ENCODE peak calls at places on chromosome 13, in five cellular contexts. One of them, this sample, is unnamed.
A peak's percentile ranks its signal among the peaks of the same experiment; 100 is the strongest.

GRCh38 chr13:111955412-111955769 is 111.6 kb upstream of the SOX1 start:
- DNase-seq in activated T-cell treated with anti-CD3 and anti-CD28 coated beads, Interleukin-2, amount 50 U/mL, for 48 hours: no peak
- DNase-seq in T follicular helper cell: no peak
- DNase-seq in RPMI7951: no peak
- DNase-seq in tibial artery: no peak
- DNase-seq in this sample: no peak

GRCh38 chr13:40116008-40116407 is 460.5 kb downstream of the COG6 start:
- DNase-seq in activated T-cell treated with anti-CD3 and anti-CD28 coated beads, Interleukin-2, amount 50 U/mL, for 48 hours: no peak
- DNase-seq in T follicular helper cell: no peak
- DNase-seq in RPMI7951: peak; percentile 80
- DNase-seq in tibial artery: no peak
- DNase-seq in this sample: peak; percentile 20

GRCh38 chr13:94382960-94383359 is 96.5 kb downstream of the DCT start:
- DNase-seq in activated T-cell treated with anti-CD3 and anti-CD28 coated beads, Interleukin-2, amount 50 U/mL, for 48 hours: no peak
- DNase-seq in T follicular helper cell: no peak
- DNase-seq in RPMI7951: no peak
- DNase-seq in tibial artery: no peak
- DNase-seq in this sample: no peak

GRCh38 chr13:80504453-80504852 is 163.5 kb upstream of the SPRY2 start:
- DNase-seq in activated T-cell treated with anti-CD3 and anti-CD28 coated beads, Interleukin-2, amount 50 U/mL, for 48 hours: no peak
- DNase-seq in T follicular helper cell: no peak
- DNase-seq in RPMI7951: no peak
- DNase-seq in tibial artery: no peak
- DNase-seq in this sample: no peak

GRCh38 chr13:113941571-113942191 is 32.2 kb downstream of the C13orf46 start:
- DNase-seq in activated T-cell treated with anti-CD3 and anti-CD28 coated beads, Interleukin-2, amount 50 U/mL, for 48 hours: no peak
- DNase-seq in T follicular helper cell: no peak
- DNase-seq in RPMI7951: peak; percentile 77
- DNase-seq in tibial artery: peak; percentile 60
- DNase-seq in this sample: no peak

GRCh38 chr13:46552888-46553520 is at the start of gene LRCH1:
- DNase-seq in activated T-cell treated with anti-CD3 and anti-CD28 coated beads, Interleukin-2, amount 50 U/mL, for 48 hours: peak; percentile 85
- DNase-seq in T follicular helper cell: peak; percentile 79
- DNase-seq in RPMI7951: peak; percentile 89
- DNase-seq in tibial artery: peak; percentile 94
- DNase-seq in this sample: peak; percentile 94

GRCh38 chr13:80339841-80340642 is 884 bp downstream of the SPRY2 start:
- DNase-seq in activated T-cell treated with anti-CD3 and anti-CD28 coated beads, Interleukin-2, amount 50 U/mL, for 48 hours: peak; percentile 37
- DNase-seq in T follicular helper cell: no peak
- DNase-seq in RPMI7951: peak; percentile 66
- DNase-seq in tibial artery: peak; percentile 76
- DNase-seq in this sample: peak; percentile 21

GRCh38 chr13:39618546-39618945 is 15.6 kb upstream of the LHFPL6 start:
- DNase-seq in activated T-cell treated with anti-CD3 and anti-CD28 coated beads, Interleukin-2, amount 50 U/mL, for 48 hours: no peak
- DNase-seq in T follicular helper cell: no peak
- DNase-seq in RPMI7951: no peak
- DNase-seq in tibial artery: no peak
- DNase-seq in this sample: no peak

GRCh38 chr13:76936736-76937135 is 11.6 kb upstream of the ACOD1 start:
- DNase-seq in activated T-cell treated with anti-CD3 and anti-CD28 coated beads, Interleukin-2, amount 50 U/mL, for 48 hours: no peak
- DNase-seq in T follicular helper cell: no peak
- DNase-seq in RPMI7951: no peak
- DNase-seq in tibial artery: no peak
- DNase-seq in this sample: no peak

GRCh38 chr13:105787518-105788085 is 747.9 kb downstream of the EFNB2 start:
- DNase-seq in activated T-cell treated with anti-CD3 and anti-CD28 coated beads, Interleukin-2, amount 50 U/mL, for 48 hours: no peak
- DNase-seq in T follicular helper cell: no peak
- DNase-seq in RPMI7951: no peak
- DNase-seq in tibial artery: no peak
- DNase-seq in this sample: no peak

GRCh38 chr13:44451651-44452050 is 78.0 kb downstream of the SERP2 start:
- DNase-seq in activated T-cell treated with anti-CD3 and anti-CD28 coated beads, Interleukin-2, amount 50 U/mL, for 48 hours: no peak
- DNase-seq in T follicular helper cell: no peak
- DNase-seq in RPMI7951: no peak
- DNase-seq in tibial artery: no peak
- DNase-seq in this sample: no peak

GRCh38 chr13:42272115-42272756 is at the start of gene AKAP11:
- DNase-seq in activated T-cell treated with anti-CD3 and anti-CD28 coated beads, Interleukin-2, amount 50 U/mL, for 48 hours: peak; percentile 70
- DNase-seq in T follicular helper cell: peak; percentile 24
- DNase-seq in RPMI7951: peak; percentile 47
- DNase-seq in tibial artery: no peak
- DNase-seq in this sample: peak; percentile 36

GRCh38 chr13:25463496-25463895 is 91.7 kb downstream of the ATP8A2 start:
- DNase-seq in activated T-cell treated with anti-CD3 and anti-CD28 coated beads, Interleukin-2, amount 50 U/mL, for 48 hours: no peak
- DNase-seq in T follicular helper cell: no peak
- DNase-seq in RPMI7951: no peak
- DNase-seq in tibial artery: no peak
- DNase-seq in this sample: no peak

GRCh38 chr13:27276188-27276587 is 5.6 kb downstream of the RASL11A start:
- DNase-seq in activated T-cell treated with anti-CD3 and anti-CD28 coated beads, Interleukin-2, amount 50 U/mL, for 48 hours: no peak
- DNase-seq in T follicular helper cell: no peak
- DNase-seq in RPMI7951: no peak
- DNase-seq in tibial artery: no peak
- DNase-seq in this sample: peak; percentile 49

GRCh38 chr13:52405369-52405766 is 604 bp downstream of the THSD1 start:
- DNase-seq in activated T-cell treated with anti-CD3 and anti-CD28 coated beads, Interleukin-2, amount 50 U/mL, for 48 hours: no peak
- DNase-seq in T follicular helper cell: no peak
- DNase-seq in RPMI7951: no peak
- DNase-seq in tibial artery: no peak
- DNase-seq in this sample: no peak

GRCh38 chr13:45737571-45738002 is 35.5 kb downstream of the CBY2 start:
- DNase-seq in activated T-cell treated with anti-CD3 and anti-CD28 coated beads, Interleukin-2, amount 50 U/mL, for 48 hours: peak; percentile 39
- DNase-seq in T follicular helper cell: no peak
- DNase-seq in RPMI7951: no peak
- DNase-seq in tibial artery: no peak
- DNase-seq in this sample: no peak

GRCh38 chr13:63463782-63464610 is 2048.3 kb upstream of the PCDH20 start:
- DNase-seq in activated T-cell treated with anti-CD3 and anti-CD28 coated beads, Interleukin-2, amount 50 U/mL, for 48 hours: no peak
- DNase-seq in T follicular helper cell: no peak
- DNase-seq in RPMI7951: no peak
- DNase-seq in tibial artery: no peak
- DNase-seq in this sample: no peak

GRCh38 chr13:41384749-41385503 is 72.4 kb upstream of the RGCC start:
- DNase-seq in activated T-cell treated with anti-CD3 and anti-CD28 coated beads, Interleukin-2, amount 50 U/mL, for 48 hours: no peak
- DNase-seq in T follicular helper cell: no peak
- DNase-seq in RPMI7951: no peak
- DNase-seq in tibial artery: no peak
- DNase-seq in this sample: peak; percentile 40

GRCh38 chr13:113854238-113855011 is 9.5 kb downstream of the GAS6 start:
- DNase-seq in activated T-cell treated with anti-CD3 and anti-CD28 coated beads, Interleukin-2, amount 50 U/mL, for 48 hours: peak; percentile 26
- DNase-seq in T follicular helper cell: no peak
- DNase-seq in RPMI7951: peak; percentile 89
- DNase-seq in tibial artery: peak; percentile 82
- DNase-seq in this sample: peak; percentile 75

GRCh38 chr13:39684531-39685137 is 29.2 kb downstream of the COG6 start:
- DNase-seq in activated T-cell treated with anti-CD3 and anti-CD28 coated beads, Interleukin-2, amount 50 U/mL, for 48 hours: no peak
- DNase-seq in T follicular helper cell: no peak
- DNase-seq in RPMI7951: peak; percentile 44
- DNase-seq in tibial artery: no peak
- DNase-seq in this sample: peak; percentile 28

GRCh38 chr13:22112956-22113750 is 442.3 kb downstream of the FGF9 start:
- DNase-seq in activated T-cell treated with anti-CD3 and anti-CD28 coated beads, Interleukin-2, amount 50 U/mL, for 48 hours: no peak
- DNase-seq in T follicular helper cell: no peak
- DNase-seq in RPMI7951: no peak
- DNase-seq in tibial artery: no peak
- DNase-seq in this sample: no peak

GRCh38 chr13:20825476-20825875 is 51.7 kb upstream of the EEF1AKMT1 start:
- DNase-seq in activated T-cell treated with anti-CD3 and anti-CD28 coated beads, Interleukin-2, amount 50 U/mL, for 48 hours: no peak
- DNase-seq in T follicular helper cell: no peak
- DNase-seq in RPMI7951: peak; percentile 14
- DNase-seq in tibial artery: no peak
- DNase-seq in this sample: no peak

GRCh38 chr13:41049480-41049879 is 11.8 kb upstream of the WBP4 start:
- DNase-seq in activated T-cell treated with anti-CD3 and anti-CD28 coated beads, Interleukin-2, amount 50 U/mL, for 48 hours: no peak
- DNase-seq in T follicular helper cell: no peak
- DNase-seq in RPMI7951: no peak
- DNase-seq in tibial artery: no peak
- DNase-seq in this sample: no peak

GRCh38 chr13:29858667-29859066 is 8.2 kb upstream of the UBL3 start:
- DNase-seq in activated T-cell treated with anti-CD3 and anti-CD28 coated beads, Interleukin-2, amount 50 U/mL, for 48 hours: no peak
- DNase-seq in T follicular helper cell: no peak
- DNase-seq in RPMI7951: no peak
- DNase-seq in tibial artery: no peak
- DNase-seq in this sample: peak; percentile 37

GRCh38 chr13:111269508-111269907 is 50.9 kb upstream of the TEX29 start:
- DNase-seq in activated T-cell treated with anti-CD3 and anti-CD28 coated beads, Interleukin-2, amount 50 U/mL, for 48 hours: no peak
- DNase-seq in T follicular helper cell: no peak
- DNase-seq in RPMI7951: no peak
- DNase-seq in tibial artery: no peak
- DNase-seq in this sample: no peak

GRCh38 chr13:114078501-114079451 is 53.6 kb downstream of the RASA3 start:
- DNase-seq in activated T-cell treated with anti-CD3 and anti-CD28 coated beads, Interleukin-2, amount 50 U/mL, for 48 hours: no peak
- DNase-seq in T follicular helper cell: no peak
- DNase-seq in RPMI7951: no peak
- DNase-seq in tibial artery: peak; percentile 68
- DNase-seq in this sample: peak; percentile 74

GRCh38 chr13:60647547-60647946 is 250.5 kb downstream of the TDRD3 start:
- DNase-seq in activated T-cell treated with anti-CD3 and anti-CD28 coated beads, Interleukin-2, amount 50 U/mL, for 48 hours: no peak
- DNase-seq in T follicular helper cell: no peak
- DNase-seq in RPMI7951: no peak
- DNase-seq in tibial artery: no peak
- DNase-seq in this sample: no peak

GRCh38 chr13:26062853-26063444 is 11.1 kb upstream of the SHISA2 start:
- DNase-seq in activated T-cell treated with anti-CD3 and anti-CD28 coated beads, Interleukin-2, amount 50 U/mL, for 48 hours: no peak
- DNase-seq in T follicular helper cell: peak; percentile 19
- DNase-seq in RPMI7951: peak; percentile 60
- DNase-seq in tibial artery: no peak
- DNase-seq in this sample: peak; percentile 63

GRCh38 chr13:110455941-110456340 is 105.6 kb downstream of the RAB20 start:
- DNase-seq in activated T-cell treated with anti-CD3 and anti-CD28 coated beads, Interleukin-2, amount 50 U/mL, for 48 hours: peak; percentile 69
- DNase-seq in T follicular helper cell: peak; percentile 34
- DNase-seq in RPMI7951: peak; percentile 55
- DNase-seq in tibial artery: peak; percentile 90
- DNase-seq in this sample: peak; percentile 80

GRCh38 chr13:30526612-30527217 is 61.0 kb upstream of the HMGB1 start:
- DNase-seq in activated T-cell treated with anti-CD3 and anti-CD28 coated beads, Interleukin-2, amount 50 U/mL, for 48 hours: no peak
- DNase-seq in T follicular helper cell: no peak
- DNase-seq in RPMI7951: peak; percentile 26
- DNase-seq in tibial artery: no peak
- DNase-seq in this sample: no peak

GRCh38 chr13:27621116-27621365 is 651 bp upstream of the POLR1D start:
- DNase-seq in activated T-cell treated with anti-CD3 and anti-CD28 coated beads, Interleukin-2, amount 50 U/mL, for 48 hours: no peak
- DNase-seq in T follicular helper cell: no peak
- DNase-seq in RPMI7951: peak; percentile 46
- DNase-seq in tibial artery: no peak
- DNase-seq in this sample: no peak

GRCh38 chr13:112567161-112567862 is 20.6 kb downstream of the TUBGCP3 start:
- DNase-seq in activated T-cell treated with anti-CD3 and anti-CD28 coated beads, Interleukin-2, amount 50 U/mL, for 48 hours: no peak
- DNase-seq in T follicular helper cell: no peak
- DNase-seq in RPMI7951: no peak
- DNase-seq in tibial artery: no peak
- DNase-seq in this sample: no peak

This sample was measured in AG08395.